ENCODE peak calls at places on chromosomes 12 and 14, in nine cellular contexts. Y is endothelial cell, D is heart right ventricle, U is OCI-LY7, M is heart left ventricle, N is lower leg skin, G is neural crest cell, V is Calu3, C is mesothelial cell of epicardium. Q is an unnamed sample.

GRCh38 chr14:51884086-51884927 is 23.9 kb downstream of the GNG2 start:
- DNase-seq in Y (no peak), D (no peak), U (no peak), M (no peak), N (no peak), G (no peak), V (no peak), C (no peak), Q (no peak)

GRCh38 chr12:3107071-3107583 is 29.9 kb downstream of the TSPAN9 start:
- DNase-seq in Y (no peak), D (no peak), U (no peak), M (no peak), N (no peak), G (no peak), V (no peak), C (no peak), Q (peak; percentile 39)

GRCh38 chr12:31740618-31741017 is 11.8 kb upstream of the AMN1 start:
- DNase-seq in Y (no peak), D (no peak), U (no peak), M (no peak), N (no peak), G (no peak), V (no peak), C (no peak), Q (no peak)

GRCh38 chr12:102629262-102629888 is 149.0 kb upstream of the IGF1 start:
- DNase-seq in Y (no peak), D (no peak), U (no peak), M (no peak), N (no peak), G (no peak), V (no peak), C (no peak), Q (no peak)

GRCh38 chr12:113846275-113846674 is 119.8 kb downstream of the RBM19 start:
- DNase-seq in Y (no peak), D (no peak), U (no peak), M (no peak), N (no peak), G (no peak), V (no peak), C (no peak), Q (no peak)

GRCh38 chr12:7090222-7090998 is 1.8 kb downstream of the C1R start:
- DNase-seq in Y (no peak), D (no peak), U (no peak), M (no peak), N (peak; percentile 84), G (no peak), V (no peak), C (no peak), Q (no peak)

GRCh38 chr12:110743571-110744093 is 941 bp upstream of the PPP1CC start:
- DNase-seq in Y (no peak), D (peak; percentile 32), U (no peak), M (peak; percentile 74), N (peak; percentile 89), G (peak; percentile 10), V (peak; percentile 24), C (peak; percentile 41), Q (peak; percentile 32)

GRCh38 chr12:44674866-44675265 is 201.2 kb downstream of the NELL2 start:
- DNase-seq in Y (no peak), D (no peak), U (no peak), M (no peak), N (no peak), G (no peak), V (no peak), C (no peak), Q (no peak)

GRCh38 chr12:124734224-124734788 is 129.4 kb downstream of the SCARB1 start:
- DNase-seq in Y (peak; percentile 32), D (no peak), U (no peak), M (peak; percentile 80), N (no peak), G (no peak), V (no peak), C (no peak), Q (peak; percentile 70)

GRCh38 chr14:101178184-101179072 is 274.9 kb upstream of the RTL1 start:
- DNase-seq in Y (no peak), D (no peak), U (no peak), M (no peak), N (peak; percentile 72), G (no peak), V (no peak), C (peak; percentile 27), Q (no peak)

GRCh38 chr12:7114851-7115250 is 5.8 kb upstream of the C1RL start:
- DNase-seq in Y (no peak), D (no peak), U (no peak), M (no peak), N (no peak), G (no peak), V (no peak), C (no peak), Q (no peak)

GRCh38 chr14:71566276-71566675 is 366.0 kb upstream of the RGS6 start:
- DNase-seq in Y (no peak), D (no peak), U (peak; percentile 74), M (no peak), N (no peak), G (no peak), V (no peak), C (no peak), Q (no peak)

GRCh38 chr12:102682698-102683289 is 202.4 kb upstream of the IGF1 start:
- DNase-seq in Y (no peak), D (no peak), U (no peak), M (no peak), N (no peak), G (no peak), V (no peak), C (no peak), Q (no peak)

GRCh38 chr12:75960086-75960910 is 71.3 kb downstream of the PHLDA1 start:
- DNase-seq in Y (no peak), D (no peak), U (peak; percentile 93), M (no peak), N (no peak), G (no peak), V (peak; percentile 79), C (no peak), Q (no peak)

GRCh38 chr14:106491851-106492250 is 965.5 kb downstream of the TMEM121 start:
- DNase-seq in Y (no peak), D (no peak), U (peak; percentile 43), M (no peak), N (no peak), G (no peak), V (no peak), C (no peak), Q (peak; percentile 2)
- TF ChIP-seq CTCF in Y (peak; percentile 17), D (no peak), U (peak; percentile 65), M (peak; percentile 30), N (no peak), G (no peak), V (no peak), C (no peak), Q (no peak)

GRCh38 chr12:47854531-47854930 is 34.8 kb upstream of the HDAC7 start:
- DNase-seq in Y (no peak), D (no peak), U (no peak), M (no peak), N (no peak), G (no peak), V (no peak), C (no peak), Q (no peak)

GRCh38 chr12:47858511-47859266 is 39.0 kb upstream of the HDAC7 start:
- DNase-seq in Y (no peak), D (no peak), U (no peak), M (no peak), N (no peak), G (no peak), V (no peak), C (no peak), Q (no peak)

GRCh38 chr12:47856094-47856493 is 36.4 kb upstream of the HDAC7 start:
- DNase-seq in Y (no peak), D (no peak), U (no peak), M (no peak), N (no peak), G (no peak), V (no peak), C (no peak), Q (no peak)

GRCh38 chr12:47856721-47857575 is 37.2 kb upstream of the HDAC7 start:
- DNase-seq in Y (no peak), D (no peak), U (no peak), M (no peak), N (no peak), G (no peak), V (no peak), C (no peak), Q (no peak)

DNA sequence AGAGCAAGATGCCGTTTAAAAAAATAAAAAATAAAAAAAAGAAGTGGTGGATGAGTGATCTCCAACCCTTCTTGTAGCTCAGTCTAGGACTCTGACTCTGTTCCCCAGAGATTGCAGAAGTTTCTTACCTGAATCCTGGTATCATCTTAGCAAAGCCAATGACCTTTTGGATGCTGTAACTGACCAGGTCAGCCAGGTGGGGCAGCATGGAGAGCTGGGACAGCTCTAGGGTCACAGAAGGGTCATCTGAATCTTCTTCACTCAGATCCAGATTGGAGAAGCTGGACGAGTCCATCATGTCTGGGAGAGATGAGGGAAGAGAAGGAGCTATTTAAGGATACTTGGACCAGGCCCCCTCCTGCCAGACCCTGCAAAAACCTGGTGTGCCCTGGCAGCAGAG is 35.8 kb upstream of the HDAC7 start:
- DNase-seq in Y (no peak), D (no peak), U (no peak), M (no peak), N (no peak), G (no peak), V (no peak), C (no peak), Q (no peak)
- TF ChIP-seq CTCF in Y (no peak), D (no peak), U (no peak), M (no peak), N (no peak), G (no peak), V (no peak), C (no peak), Q (no peak)

GRCh38 chr12:47079365-47079893 is at the start of gene PCED1B:
- DNase-seq in Y (peak; percentile 65), D (peak; percentile 80), U (peak; percentile 38), M (peak; percentile 89), N (peak; percentile 94), G (peak; percentile 43), V (peak; percentile 64), C (peak; percentile 59), Q (no peak)
- TF ChIP-seq CTCF in Y (no peak), D (peak; percentile 26), U (peak; percentile 43), M (no peak), N (no peak), G (no peak), V (no peak), C (no peak), Q (no peak)

GRCh38 chr14:93734086-93734822 is 54.0 kb downstream of the PRIMA1 start:
- DNase-seq in Y (no peak), D (no peak), U (peak; percentile 19), M (no peak), N (no peak), G (no peak), V (no peak), C (no peak), Q (peak; percentile 64)

GRCh38 chr14:93734961-93735360 is 53.3 kb downstream of the PRIMA1 start:
- DNase-seq in Y (no peak), D (no peak), U (no peak), M (no peak), N (no peak), G (no peak), V (no peak), C (no peak), Q (no peak)

GRCh38 chr14:93737574-93737973 is 50.7 kb downstream of the PRIMA1 start:
- DNase-seq in Y (no peak), D (no peak), U (no peak), M (no peak), N (no peak), G (no peak), V (no peak), C (no peak), Q (no peak)

GRCh38 chr14:93733646-93734045 is 54.6 kb downstream of the PRIMA1 start:
- DNase-seq in Y (no peak), D (no peak), U (no peak), M (no peak), N (no peak), G (no peak), V (no peak), C (no peak), Q (no peak)

GRCh38 chr14:93736378-93737014 is 51.8 kb downstream of the PRIMA1 start:
- DNase-seq in Y (peak; percentile 45), D (no peak), U (peak; percentile 2), M (peak; percentile 57), N (no peak), G (no peak), V (peak; percentile 49), C (no peak), Q (no peak)
- TF ChIP-seq CTCF in Y (peak; percentile 40), D (peak; percentile 24), U (peak; percentile 51), M (no peak), N (no peak), G (peak; percentile 49), V (peak; percentile 22), C (no peak), Q (peak; percentile 41)